ENCODE peak calls at places on chromosomes 12 and 14, in ten cellular contexts. F is AG04450, Y is transverse colon, N is fibroblast of lung, J is astrocyte of the spinal cord, W is left lung, T is fibroblast of mammary gland, Z is nephron progenitor cell, B is Caco-2, V is endodermal cell. D is an unnamed sample.

GRCh38 chr14:52253503-52253902 is 14.0 kb upstream of the PTGDR start:
- DNase-seq in F (no peak), Y (no peak), N (peak), J (no peak), W (no peak), T (peak), Z (no peak), B (no peak), V (peak), D (no peak)

GRCh38 chr12:3336606-3337311 is 154.2 kb upstream of the PRMT8 start:
- DNase-seq in F (no peak), Y (no peak), N (peak), J (peak), W (no peak), T (no peak), Z (no peak), B (no peak), V (no peak), D (no peak)

GRCh38 chr12:69425417-69425816 is 44.8 kb upstream of the FRS2 start:
- DNase-seq in F (no peak), Y (no peak), N (no peak), J (no peak), W (no peak), T (no peak), Z (no peak), B (no peak), V (no peak), D (no peak)

GRCh38 chr12:56591111-56591510 is 39.0 kb downstream of the BAZ2A start:
- DNase-seq in F (no peak), Y (no peak), N (no peak), J (no peak), W (no peak), T (no peak), Z (no peak), B (no peak), V (peak), D (no peak)

GRCh38 chr14:55103005-55103640 is 25.9 kb upstream of the LGALS3 start:
- DNase-seq in F (peak), Y (peak), N (peak), J (peak), W (peak), T (peak), Z (peak), B (peak), V (peak), D (peak)

GRCh38 chr12:68899251-68899771 is 33.7 kb downstream of the CPM start:
- DNase-seq in F (no peak), Y (peak), N (peak), J (peak), W (no peak), T (peak), Z (no peak), B (no peak), V (peak), D (peak)

GRCh38 chr12:27186240-27186839 is 57.7 kb upstream of the STK38L start:
- DNase-seq in F (no peak), Y (no peak), N (peak), J (peak), W (no peak), T (peak), Z (no peak), B (no peak), V (no peak), D (no peak)

GRCh38 chr12:14710632-14711324 is 14.4 kb upstream of the GUCY2C start:
- DNase-seq in F (no peak), Y (no peak), N (no peak), J (no peak), W (no peak), T (no peak), Z (no peak), B (no peak), V (peak), D (no peak)

GRCh38 chr12:123278150-123278627 is 6.5 kb upstream of the CDK2AP1 start:
- DNase-seq in F (no peak), Y (no peak), N (no peak), J (no peak), W (no peak), T (no peak), Z (no peak), B (no peak), V (no peak), D (no peak)

GRCh38 chr14:59028476-59029202 is 159.8 kb upstream of the DAAM1 start:
- DNase-seq in F (peak), Y (peak), N (peak), J (peak), W (peak), T (peak), Z (peak), B (peak), V (peak), D (peak)

GRCh38 chr12:40032433-40033259 is 73.2 kb downstream of the SLC2A13 start:
- DNase-seq in F (no peak), Y (no peak), N (no peak), J (no peak), W (no peak), T (no peak), Z (no peak), B (peak), V (peak), D (no peak)

GRCh38 chr12:92237262-92237661 is 91.6 kb upstream of the BTG1 start:
- DNase-seq in F (no peak), Y (no peak), N (no peak), J (no peak), W (no peak), T (no peak), Z (no peak), B (no peak), V (no peak), D (no peak)

GRCh38 chr12:33439587-33440011 is at the start of gene SYT10:
- DNase-seq in F (no peak), Y (no peak), N (peak), J (peak), W (peak), T (no peak), Z (peak), B (no peak), V (peak), D (no peak)

GRCh38 chr14:70803321-70804110 is 5.8 kb downstream of the MAP3K9 start:
- DNase-seq in F (no peak), Y (no peak), N (no peak), J (no peak), W (no peak), T (no peak), Z (no peak), B (no peak), V (no peak), D (no peak)

GRCh38 chr12:10069099-10069498 is 29.7 kb downstream of the CLEC1A start:
- DNase-seq in F (no peak), Y (no peak), N (peak), J (peak), W (no peak), T (peak), Z (peak), B (no peak), V (no peak), D (peak)

GRCh38 chr12:91975891-91976290 is 169.8 kb downstream of the BTG1 start:
- DNase-seq in F (no peak), Y (no peak), N (peak), J (peak), W (no peak), T (no peak), Z (no peak), B (no peak), V (no peak), D (no peak)

GRCh38 chr14:103207038-103207403 is 83.8 kb downstream of the TNFAIP2 start:
- DNase-seq in F (no peak), Y (peak), N (peak), J (no peak), W (no peak), T (peak), Z (peak), B (no peak), V (peak), D (peak)

GRCh38 chr14:95442633-95443021 is 73.8 kb downstream of the SYNE3 start:
- DNase-seq in F (peak), Y (peak), N (peak), J (peak), W (peak), T (peak), Z (peak), B (peak), V (peak), D (peak)

GRCh38 chr12:46024099-46024498 is 33.7 kb upstream of the SCAF11 start:
- DNase-seq in F (no peak), Y (no peak), N (no peak), J (no peak), W (no peak), T (no peak), Z (no peak), B (no peak), V (peak), D (no peak)

GRCh38 chr12:14284189-14284722 is 81.2 kb upstream of the ATF7IP start:
- DNase-seq in F (no peak), Y (no peak), N (no peak), J (no peak), W (no peak), T (no peak), Z (peak), B (no peak), V (peak), D (no peak)

GRCh38 chr14:32761381-32761968 is 177.2 kb upstream of the NPAS3 start:
- DNase-seq in F (no peak), Y (no peak), N (peak), J (peak), W (no peak), T (peak), Z (no peak), B (no peak), V (no peak), D (peak)

GRCh38 chr12:8692573-8692972 is 5.2 kb upstream of the RIMKLB start:
- DNase-seq in F (no peak), Y (peak), N (peak), J (peak), W (no peak), T (peak), Z (peak), B (no peak), V (peak), D (peak)

GRCh38 chr12:53170876-53171724 is 9.4 kb upstream of the ZNF740 start:
- DNase-seq in F (no peak), Y (no peak), N (peak), J (no peak), W (no peak), T (no peak), Z (no peak), B (no peak), V (peak), D (no peak)

GRCh38 chr12:130214686-130215370 is 52.6 kb downstream of the FZD10 start:
- DNase-seq in F (no peak), Y (no peak), N (no peak), J (no peak), W (no peak), T (no peak), Z (no peak), B (no peak), V (peak), D (no peak)

GRCh38 chr12:114241973-114242434 is 163.9 kb downstream of the TBX5 start:
- DNase-seq in F (no peak), Y (no peak), N (no peak), J (no peak), W (no peak), T (no peak), Z (no peak), B (peak), V (peak), D (no peak)

GRCh38 chr12:49872781-49873181 is 29.9 kb upstream of the BCDIN3D start:
- DNase-seq in F (peak), Y (no peak), N (peak), J (no peak), W (peak), T (peak), Z (no peak), B (no peak), V (peak), D (peak)

GRCh38 chr12:118020036-118020435 is 3.5 kb downstream of the RFC5 start:
- DNase-seq in F (no peak), Y (no peak), N (no peak), J (no peak), W (no peak), T (no peak), Z (no peak), B (no peak), V (no peak), D (no peak)

GRCh38 chr12:106769546-106769945 is 4.9 kb upstream of the RIC8B start:
- DNase-seq in F (no peak), Y (no peak), N (peak), J (no peak), W (no peak), T (peak), Z (no peak), B (no peak), V (no peak), D (no peak)

GRCh38 chr12:531951-532585 is 72.3 kb downstream of the B4GALNT3 start:
- DNase-seq in F (no peak), Y (no peak), N (peak), J (no peak), W (no peak), T (no peak), Z (no peak), B (no peak), V (no peak), D (peak)

GRCh38 chr14:104665663-104666522 is 23.5 kb upstream of the INF2 start:
- DNase-seq in F (no peak), Y (peak), N (no peak), J (no peak), W (no peak), T (no peak), Z (peak), B (peak), V (peak), D (no peak)
- TF ChIP-seq CTCF in F (peak), Y (peak), N (peak), J (peak), W (peak), T (no peak), Z (no peak), B (no peak), V (peak), D (peak)

DNA sequence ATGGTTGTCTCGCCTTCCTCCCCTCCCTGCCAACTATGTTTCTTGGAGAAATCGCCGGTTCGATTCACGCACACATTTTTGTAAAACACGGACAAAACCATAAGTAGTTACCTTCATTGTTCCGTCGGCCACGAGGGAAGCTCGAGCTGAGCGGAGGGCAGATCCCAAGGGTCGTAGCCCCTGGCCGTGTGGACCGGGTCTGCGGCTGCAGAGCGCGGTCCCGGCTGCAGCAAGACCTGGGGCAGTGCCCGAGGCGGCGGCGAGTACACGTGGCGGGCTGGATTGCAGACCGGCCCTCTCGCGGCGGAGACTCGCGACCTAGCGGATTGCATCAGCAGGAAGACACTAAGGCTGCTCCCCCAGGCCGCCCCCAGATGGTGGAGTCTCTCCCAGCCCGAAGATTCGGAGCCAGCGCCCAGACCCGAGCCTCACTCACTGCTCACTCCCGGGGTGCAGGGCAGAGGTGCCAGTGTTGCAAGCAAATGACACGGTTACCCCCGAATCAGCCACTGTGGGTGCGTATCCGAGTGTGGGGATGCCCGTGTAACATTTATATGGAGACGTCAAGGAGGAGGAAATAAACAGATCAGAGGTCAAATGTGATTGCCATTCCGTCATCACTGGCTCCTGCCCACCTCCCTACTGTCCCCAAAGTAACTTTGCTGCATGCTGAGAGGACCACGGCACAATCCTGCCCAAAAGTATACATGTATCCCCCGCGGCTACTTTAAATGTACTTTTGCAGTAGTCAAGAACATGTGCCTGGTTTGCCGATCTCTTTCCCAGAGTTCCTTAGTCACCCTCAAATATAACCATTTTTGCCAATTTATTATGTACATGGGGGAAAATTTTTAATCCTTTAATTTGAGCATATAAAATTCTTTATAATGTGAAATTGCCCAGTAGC is at the start of gene BCAT1:
- DNase-seq in F (peak), Y (peak), N (peak), J (peak), W (peak), T (peak), Z (peak), B (peak), V (peak), D (peak)
- TF ChIP-seq CTCF in F (peak), Y (no peak), N (peak), J (peak), W (no peak), T (peak), Z (no peak), B (peak), V (peak), D (peak)

GRCh38 chr12:59425798-59426197 is 170.0 kb upstream of the SLC16A7 start:
- DNase-seq in F (no peak), Y (no peak), N (no peak), J (no peak), W (no peak), T (peak), Z (no peak), B (no peak), V (no peak), D (no peak)

GRCh38 chr12:59429766-59430165 is 166.1 kb upstream of the SLC16A7 start:
- DNase-seq in F (peak), Y (no peak), N (peak), J (peak), W (no peak), T (peak), Z (no peak), B (no peak), V (no peak), D (no peak)

GRCh38 chr12:59432057-59432456 is 163.8 kb upstream of the SLC16A7 start:
- DNase-seq in F (no peak), Y (no peak), N (no peak), J (no peak), W (no peak), T (no peak), Z (no peak), B (no peak), V (no peak), D (no peak)

GRCh38 chr12:59431266-59431665 is 164.6 kb upstream of the SLC16A7 start:
- DNase-seq in F (no peak), Y (no peak), N (peak), J (no peak), W (no peak), T (peak), Z (no peak), B (no peak), V (no peak), D (peak)
- TF ChIP-seq CTCF in F (peak), Y (no peak), N (peak), J (no peak), W (no peak), T (peak), Z (no peak), B (no peak), V (peak), D (peak)

GRCh38 chr14:29536886-29537511 is 390.6 kb downstream of the PRKD1 start:
- DNase-seq in F (no peak), Y (no peak), N (peak), J (peak), W (no peak), T (peak), Z (no peak), B (no peak), V (no peak), D (peak)
- TF ChIP-seq CTCF in F (peak), Y (peak), N (peak), J (peak), W (peak), T (peak), Z (peak), B (peak), V (peak), D (peak)

DNA sequence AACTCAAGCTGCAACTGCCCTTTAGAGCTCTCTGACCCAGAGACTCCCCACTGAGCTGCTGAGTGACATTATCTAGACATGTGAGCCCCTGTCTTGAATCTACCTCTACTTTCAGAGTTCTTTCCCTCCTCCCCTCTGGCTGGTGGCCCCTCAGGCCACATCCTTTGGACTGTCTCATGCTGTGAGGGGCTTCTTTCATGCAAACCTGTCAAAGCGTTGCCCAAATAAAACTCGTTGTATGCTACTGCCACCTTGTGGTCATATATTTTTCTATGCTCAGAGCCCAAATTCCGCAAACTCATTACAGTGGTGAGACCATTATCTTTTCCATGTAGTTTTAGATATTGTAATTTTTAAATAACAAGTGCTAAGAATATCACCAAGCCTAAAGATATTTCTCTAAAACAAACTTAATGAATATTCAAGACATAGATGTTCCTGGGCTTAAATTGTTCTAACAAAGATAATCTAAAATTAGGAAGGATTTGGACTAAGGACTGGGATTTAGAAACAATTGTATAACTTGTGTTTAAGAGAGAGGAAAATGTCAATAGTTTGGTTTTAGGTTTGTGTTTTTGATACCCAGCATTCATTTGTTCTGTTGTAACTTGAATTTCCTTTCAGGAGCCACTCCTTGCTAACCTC is 338.0 kb downstream of the AACS start:
- DNase-seq in F (no peak), Y (no peak), N (peak), J (peak), W (no peak), T (peak), Z (no peak), B (no peak), V (peak), D (no peak)
- TF ChIP-seq CTCF in F (peak), Y (peak), N (peak), J (peak), W (peak), T (peak), Z (peak), B (peak), V (peak), D (peak)

GRCh38 chr12:94145231-94145979 is 3.0 kb upstream of the PLXNC1 start:
- DNase-seq in F (no peak), Y (no peak), N (peak), J (peak), W (no peak), T (peak), Z (no peak), B (no peak), V (peak), D (peak)
- TF ChIP-seq CTCF in F (peak), Y (peak), N (peak), J (peak), W (peak), T (peak), Z (no peak), B (peak), V (peak), D (peak)

DNA sequence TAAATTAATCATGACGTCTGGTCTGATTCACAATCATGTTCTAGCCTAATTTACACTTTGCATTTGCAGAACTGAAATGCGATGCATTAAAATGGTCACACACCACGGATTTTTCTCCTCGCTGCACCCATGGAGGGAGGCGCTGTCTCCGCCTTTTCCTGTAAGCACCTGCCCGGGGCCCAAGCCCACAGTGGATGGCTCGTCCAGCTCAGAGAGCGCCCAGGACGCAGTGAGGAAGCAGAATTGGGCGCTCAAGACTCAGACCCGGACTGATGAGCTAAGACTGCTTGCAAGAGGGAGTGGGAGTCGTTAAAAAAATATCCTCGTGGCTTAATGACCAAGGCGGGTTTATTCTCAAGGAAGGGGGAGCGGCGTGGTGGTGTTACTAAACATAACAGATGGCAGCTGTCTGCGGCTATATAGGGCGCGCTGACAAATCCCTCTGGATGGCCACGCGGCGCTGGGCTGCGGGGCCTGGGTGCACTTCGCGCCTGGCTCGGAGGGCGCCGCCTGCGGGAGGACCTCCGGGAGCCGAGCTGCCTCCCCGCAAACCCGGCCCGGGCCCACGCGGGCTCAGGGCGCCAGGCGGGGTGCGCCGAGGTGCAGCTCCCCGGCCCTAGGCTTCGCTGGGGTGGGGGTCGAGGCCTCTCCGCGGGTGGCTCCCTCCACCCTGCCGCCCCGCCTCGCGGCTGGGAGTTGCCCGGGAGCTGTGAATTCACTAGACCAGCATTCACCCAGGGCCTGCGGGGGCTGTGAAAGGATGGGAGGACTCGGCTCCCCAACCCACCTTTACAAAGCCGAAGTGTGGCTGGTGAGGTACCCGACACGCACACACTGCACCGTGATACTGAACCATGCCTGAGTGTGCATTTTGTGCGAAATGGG is 78.7 kb downstream of the PPM1A start:
- DNase-seq in F (no peak), Y (peak), N (peak), J (no peak), W (peak), T (peak), Z (peak), B (no peak), V (peak), D (no peak)
- TF ChIP-seq CTCF in F (no peak), Y (no peak), N (no peak), J (no peak), W (no peak), T (no peak), Z (no peak), B (no peak), V (peak), D (no peak)

D was measured in HFFc6.